ENCODE peak calls at places on chromosomes 16 and 17, in seven cellular contexts. J is stimulated activated CD4-positive, alpha-beta T cell treated with anti-CD3 and anti-CD28 coated beads, Interleukin-15, amount 100 ng/mL, for 24 hours; S is T-cell; X is fibroblast of lung; L is HTR-8/SVneo; D is epithelial cell of prostate; C is stimulated activated naive B cell treated with anti-CD40 and anti-IgM and Interleukin-4, amounts not matched to agents 10 μg/mL and 1 μg/mL and 100 μg/mL, for 72 hours. M is an unnamed sample.

GRCh38 chr16:9340402-9341095 is 249.1 kb downstream of the HAPSTR1 start:
- DNase-seq in C (no peak), D (no peak), S (no peak), X (no peak), L (no peak), J (no peak), M (no peak)

GRCh38 chr17:75390982-75391381 is 14.5 kb downstream of the GRB2 start:
- DNase-seq in J (no peak), X (peak; percentile 61), S (no peak), C (no peak), D (no peak), L (no peak), M (no peak)

GRCh38 chr16:11032922-11033291 is 88.5 kb downstream of the CLEC16A start:
- DNase-seq in X (peak; percentile 97), C (no peak), S (no peak), D (no peak), J (no peak), L (no peak), M (no peak)

GRCh38 chr16:26642047-26642664 is 424.6 kb upstream of the C16orf82 start:
- DNase-seq in S (no peak), J (no peak), C (no peak), L (no peak), D (no peak), X (no peak), M (no peak)

GRCh38 chr17:76469076-76469990 is 1.9 kb downstream of the AANAT start:
- DNase-seq in L (no peak), D (no peak), C (no peak), J (no peak), X (no peak), S (no peak), M (no peak)

GRCh38 chr17:19766421-19767270 is 18.5 kb upstream of the ALDH3A1 start:
- DNase-seq in J (peak; percentile 87), L (peak; percentile 93), S (peak; percentile 71), D (no peak), X (peak; percentile 53), C (peak; percentile 68), M (peak; percentile 89)

GRCh38 chr16:11530171-11530940 is 56.4 kb downstream of the LITAF start:
- DNase-seq in S (no peak), J (no peak), D (no peak), L (no peak), X (no peak), C (no peak), M (no peak)

GRCh38 chr17:51165680-51166197 is 472 bp upstream of the NME2 start:
- DNase-seq in J (no peak), S (no peak), D (no peak), L (no peak), C (peak; percentile 5), X (no peak), M (peak; percentile 41)